ENCODE peak calls at places on chromosome 3, in seven cellular contexts. T is uterus, O is fibroblast of villous mesenchyme, B is hepatocyte, Q is pancreas, S is OCI-LY7, U is NB4. K is an unnamed sample.

GRCh38 chr3:45026957-45027356 is 854 bp downstream of the CLEC3B start:
- DNase-seq in T (peak), O (peak), B (no peak), Q (no peak), S (no peak), U (no peak), K (no peak)

GRCh38 chr3:54322354-54322753 is 200.0 kb downstream of the CACNA2D3 start:
- DNase-seq in T (no peak), O (no peak), B (peak), Q (peak), S (no peak), U (no peak), K (no peak)

GRCh38 chr3:177196473-177197040 is 725 bp downstream of the TBL1XR1 start:
- DNase-seq in T (peak), O (peak), B (peak), Q (peak), S (peak), U (peak), K (no peak)

GRCh38 chr3:67094167-67094566 is 96.1 kb downstream of the KBTBD8 start:
- DNase-seq in T (no peak), O (peak), B (no peak), Q (no peak), S (no peak), U (no peak), K (no peak)

GRCh38 chr3:177385831-177386301 is 188.6 kb upstream of the TBL1XR1 start:
- DNase-seq in T (no peak), O (peak), B (no peak), Q (no peak), S (no peak), U (no peak), K (no peak)

GRCh38 chr3:166660962-166661361 is 719.1 kb downstream of the ZBBX start:
- DNase-seq in T (no peak), O (no peak), B (no peak), Q (no peak), S (no peak), U (no peak), K (no peak)

GRCh38 chr3:29370451-29371420 is 89.9 kb downstream of the RBMS3 start:
- DNase-seq in T (no peak), O (no peak), B (no peak), Q (no peak), S (no peak), U (no peak), K (no peak)

GRCh38 chr3:156614642-156615511 is 59.5 kb upstream of the TIPARP start:
- DNase-seq in T (no peak), O (no peak), B (no peak), Q (no peak), S (peak), U (no peak), K (no peak)

GRCh38 chr3:33315826-33316225 is 38.6 kb downstream of the FBXL2 start:
- DNase-seq in T (no peak), O (no peak), B (no peak), Q (no peak), S (no peak), U (no peak), K (no peak)

DNA sequence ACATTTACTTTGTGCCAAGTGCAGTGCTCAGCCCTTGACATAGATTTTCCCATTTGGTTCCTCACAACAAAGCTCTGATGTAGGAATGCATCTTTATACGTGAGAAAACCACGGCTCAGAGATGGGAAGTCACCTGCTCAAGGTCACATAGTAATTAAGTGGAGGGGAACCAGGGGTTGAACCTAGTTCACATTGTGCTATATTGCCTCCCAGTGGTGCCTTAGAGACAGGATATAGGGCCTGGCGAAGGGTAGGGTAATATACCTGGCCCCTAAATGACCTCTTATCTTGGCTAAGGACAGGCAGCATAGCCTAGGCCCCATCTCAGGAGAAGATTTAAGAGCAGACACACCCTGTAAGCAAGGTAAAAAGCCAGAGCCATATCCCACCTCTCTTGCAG is 71.5 kb downstream of the FOXP1 start:
- DNase-seq in T (no peak), O (no peak), B (peak), Q (no peak), S (peak), U (peak), K (no peak)
- TF ChIP-seq CTCF in T (no peak), O (no peak), B (peak), Q (no peak), S (peak), U (peak), K (no peak)

DNA sequence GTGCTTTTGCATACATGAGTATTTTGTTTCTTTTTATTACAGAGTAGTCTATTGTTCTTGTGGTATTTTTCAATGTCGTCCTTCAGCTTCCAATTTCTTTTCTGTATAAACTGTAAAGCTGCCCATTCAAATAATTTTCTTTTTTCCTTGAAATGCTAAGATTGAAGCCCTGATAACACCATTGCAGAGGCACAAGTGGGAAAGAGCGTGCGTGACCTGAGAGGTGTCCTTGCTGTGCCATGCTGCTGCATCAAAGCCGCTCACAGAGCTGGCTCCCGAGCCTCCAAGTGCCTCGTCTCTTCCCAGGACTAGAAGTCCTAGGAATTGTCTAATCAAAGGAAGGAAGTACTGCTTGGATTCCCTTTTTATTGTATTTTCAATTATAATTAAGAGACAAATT is 101.9 kb upstream of the PFN2 start:
- DNase-seq in T (no peak), O (no peak), B (no peak), Q (no peak), S (no peak), U (no peak), K (no peak)
- H3K4me3 ChIP-seq in T (no peak), O (no peak), B (no peak), Q (no peak), S (no peak), U (no peak), K (no peak)

GRCh38 chr3:185976100-185976499 is 38.3 kb upstream of the TRA2B start:
- DNase-seq in T (no peak), O (no peak), B (no peak), Q (no peak), S (no peak), U (no peak), K (no peak)

GRCh38 chr3:185978516-185978915 is 40.7 kb upstream of the TRA2B start:
- DNase-seq in T (no peak), O (no peak), B (no peak), Q (no peak), S (no peak), U (no peak), K (no peak)

GRCh38 chr3:185977679-185978040 is 39.8 kb upstream of the TRA2B start:
- DNase-seq in T (no peak), O (no peak), B (no peak), Q (no peak), S (no peak), U (no peak), K (no peak)

GRCh38 chr3:185979721-185980121 is 41.9 kb upstream of the TRA2B start:
- DNase-seq in T (no peak), O (peak), B (no peak), Q (no peak), S (no peak), U (no peak), K (no peak)

DNA sequence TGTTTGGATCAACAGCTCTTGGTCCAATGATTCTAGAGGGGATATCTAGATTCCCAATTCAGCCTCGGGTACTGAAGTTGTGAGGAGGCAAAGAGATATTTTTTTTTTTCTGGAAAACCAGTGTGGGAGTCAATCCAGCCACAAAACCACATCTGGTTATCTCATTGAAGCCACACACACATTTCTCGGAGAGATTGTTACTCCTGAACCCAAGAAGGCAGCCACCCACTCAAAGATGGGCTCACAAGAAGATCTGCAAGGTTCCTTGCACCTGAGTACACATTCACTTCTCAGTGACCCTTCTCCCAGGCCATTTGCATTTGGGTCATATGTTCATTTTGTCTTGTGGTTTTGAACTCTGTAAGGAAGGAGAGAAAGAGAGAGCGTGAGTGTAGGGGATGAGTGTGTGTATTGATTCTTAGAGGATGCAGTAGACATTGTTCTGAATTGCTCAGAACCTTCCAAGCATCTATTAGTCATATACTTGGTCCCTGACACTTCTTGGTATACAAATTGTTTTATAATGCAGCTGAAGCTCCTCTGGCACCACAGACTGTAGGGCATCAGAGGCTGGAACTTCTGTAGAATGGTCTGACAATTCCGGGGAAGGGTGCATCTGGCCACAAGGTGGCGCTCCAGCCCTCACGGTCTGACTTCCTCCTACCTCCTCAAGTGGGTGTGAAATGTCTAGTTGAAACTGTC is 39.3 kb upstream of the TRA2B start:
- DNase-seq in T (peak), O (peak), B (peak), Q (peak), S (peak), U (peak), K (peak)
- TF ChIP-seq CTCF in T (peak), O (peak), B (peak), Q (peak), S (peak), U (peak), K (peak)

DNA sequence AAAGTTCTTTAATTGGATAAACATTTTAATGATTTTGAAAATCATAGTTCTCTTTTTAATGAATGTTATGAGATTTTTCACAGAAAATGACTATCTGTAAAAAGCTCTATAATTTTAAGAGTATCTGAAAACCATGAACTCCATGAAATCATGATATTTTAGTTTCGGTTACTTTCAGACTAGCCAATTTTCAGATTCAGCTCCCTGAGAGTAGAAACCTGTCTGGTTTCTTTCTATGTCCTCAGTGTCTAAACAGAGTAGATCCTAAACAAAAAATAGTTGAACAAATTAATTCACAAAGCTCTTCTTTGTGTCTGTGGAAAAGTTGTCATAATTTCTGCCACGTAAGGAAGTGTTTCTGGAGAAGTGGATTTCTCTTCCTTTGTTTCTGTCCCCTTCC is 1247.7 kb downstream of the NSUN3 start:
- DNase-seq in T (no peak), O (no peak), B (no peak), Q (no peak), S (no peak), U (no peak), K (no peak)
- H3K4me3 ChIP-seq in T (no peak), O (no peak), B (no peak), Q (no peak), S (no peak), U (no peak), K (no peak)

GRCh38 chr3:14549256-14549931 is 9.3 kb upstream of the GRIP2 start:
- DNase-seq in T (no peak), O (peak), B (no peak), Q (no peak), S (peak), U (peak), K (no peak)
- TF ChIP-seq CTCF in T (no peak), O (peak), B (peak), Q (no peak), S (peak), U (peak), K (peak)

GRCh38 chr3:149170672-149171071 is 41.2 kb downstream of the HPS3 start:
- DNase-seq in T (no peak), O (no peak), B (no peak), Q (no peak), S (no peak), U (no peak), K (no peak)
- H3K4me3 ChIP-seq in T (no peak), O (no peak), B (no peak), Q (no peak), S (no peak), U (no peak), K (no peak)

K was measured in dorsolateral prefrontal cortex.